ENCODE peak calls at places on chromosomes 11 and 22, in eight cellular contexts. B, I, E, T, X, D, Y and U are unnamed samples.

GRCh38 chr11:128716661-128717210 is 22.9 kb downstream of the FLI1 start:
- DNase-seq in T (no peak), Y (no peak), X (no peak), I (no peak), D (peak), B (no peak), E (no peak), U (no peak)

GRCh38 chr11:70544774-70545625 is 146.7 kb downstream of the CTTN start:
- DNase-seq in I (peak), B (no peak), T (peak), E (no peak), Y (no peak), X (no peak), D (no peak), U (no peak)

GRCh38 chr22:26681395-26681821 is 24.0 kb downstream of the MIAT start:
- DNase-seq in Y (no peak), I (no peak), X (no peak), B (no peak), E (no peak), T (no peak), D (peak), U (no peak)

GRCh38 chr11:68663482-68664010 is 20.8 kb upstream of the GAL start:
- DNase-seq in I (no peak), D (no peak), X (no peak), Y (no peak), T (no peak), B (no peak), E (no peak), U (no peak)

GRCh38 chr11:83007477-83007876 is 64.2 kb downstream of the RAB30 start:
- DNase-seq in D (no peak), I (no peak), Y (no peak), X (no peak), E (no peak), B (no peak), T (no peak), U (no peak)

GRCh38 chr11:33703771-33704170 is 3.1 kb upstream of the C11orf91 start:
- DNase-seq in D (peak), T (no peak), I (peak), B (no peak), Y (no peak), E (no peak), X (no peak), U (no peak)

GRCh38 chr11:46382644-46383403 is 1.4 kb downstream of the MDK start:
- DNase-seq in Y (no peak), B (peak), D (peak), T (no peak), X (no peak), E (peak), I (peak), U (peak)

GRCh38 chr11:65026810-65027209 is 429 bp upstream of the SNX15 start:
- DNase-seq in Y (no peak), E (no peak), X (no peak), B (no peak), T (no peak), I (no peak), D (no peak), U (no peak)

DNA sequence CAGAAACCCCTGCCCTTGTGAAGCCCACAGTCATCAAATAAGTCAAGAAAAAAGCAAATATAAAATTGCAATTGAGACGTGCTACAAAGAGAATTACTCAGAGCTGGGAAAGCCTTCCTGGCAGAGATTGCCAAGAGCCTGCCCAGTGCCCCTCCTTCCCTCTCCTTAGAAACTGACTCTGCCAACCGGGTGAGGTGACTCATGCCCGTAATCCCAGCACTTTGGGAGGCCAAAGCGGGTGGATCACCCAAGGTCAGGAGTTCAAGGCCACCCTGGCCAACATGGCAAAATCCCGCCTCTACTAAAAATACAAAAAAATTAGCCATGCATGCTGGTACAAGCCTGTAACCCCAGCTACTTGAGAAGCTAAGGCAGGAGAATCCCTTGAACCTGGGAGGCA is 76.0 kb upstream of the RTL6 start:
- DNase-seq in B (no peak), E (no peak), X (no peak), D (peak), T (no peak), I (peak), Y (peak), U (no peak)
- TF ChIP-seq POLR2A in B (no peak), E (no peak), X (no peak), D (no peak), T (no peak), I (no peak), Y (no peak), U (no peak)

GRCh38 chr11:73944085-73944484 is 6.7 kb upstream of the DNAJB13 start:
- DNase-seq in B (no peak), T (no peak), I (no peak), X (no peak), Y (no peak), D (no peak), E (no peak), U (no peak)
- TF ChIP-seq MAX in B (no peak), T (no peak), I (no peak), X (no peak), Y (no peak), D (no peak), E (no peak), U (no peak)

GRCh38 chr11:104799251-104799650 is 99.0 kb downstream of the CASP12 start:
- DNase-seq in T (no peak), Y (no peak), E (no peak), X (peak), I (no peak), D (no peak), B (no peak), U (no peak)
- H3K4me3 ChIP-seq in T (no peak), Y (no peak), E (no peak), X (no peak), I (no peak), D (no peak), B (no peak), U (no peak)

DNA sequence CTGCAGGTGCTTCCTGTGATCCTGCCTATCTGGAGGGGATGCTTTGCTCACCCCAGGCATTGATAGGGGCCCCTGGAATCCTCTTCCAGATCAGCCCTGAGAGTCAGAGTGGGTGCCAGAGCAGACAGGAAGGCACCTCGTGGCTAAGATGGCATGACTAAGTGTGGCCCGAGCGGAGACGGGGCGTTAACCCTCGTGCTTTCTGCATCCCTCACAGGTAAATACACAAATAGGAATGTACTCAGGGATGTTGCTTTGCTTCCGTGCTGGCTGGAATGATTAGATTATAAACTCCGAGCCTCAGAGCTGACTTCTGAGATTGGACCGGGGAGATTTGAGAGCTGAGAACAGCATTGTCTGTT is 312.7 kb upstream of the B3GAT1 start:
- DNase-seq in X (no peak), E (no peak), I (no peak), Y (no peak), D (no peak), T (no peak), B (no peak), U (no peak)
- TF ChIP-seq POLR2A in X (no peak), E (no peak), I (no peak), Y (no peak), D (no peak), T (no peak), B (no peak), U (no peak)